ENCODE peak calls at places on chromosome 9, in six cellular contexts. K is IMR-90, S is HCT116, U is pancreas, T is right cardiac atrium, A is lower lobe of right lung. F is an unnamed sample.
A peak's percentile ranks its signal among the peaks of the same experiment; 100 is the strongest.

GRCh38 chr9:106771618-106772017 is 91.3 kb upstream of the ZNF462 start:
- ATAC-seq in S (no peak), U (no peak), K (no peak), A (no peak), T (no peak), F (no peak)

GRCh38 chr9:95901506-95901905 is 26.0 kb downstream of the ERCC6L2 start:
- ATAC-seq in T (no peak), U (peak; percentile 99), S (no peak), A (no peak), K (no peak), F (no peak)

GRCh38 chr9:14312721-14313377 is 1.1 kb downstream of the NFIB start:
- ATAC-seq in A (peak; percentile 37), U (peak; percentile 41), K (no peak), S (no peak), T (no peak), F (no peak)

GRCh38 chr9:127035948-127036347 is 86.5 kb downstream of the ANGPTL2 start:
- ATAC-seq in K (no peak), U (no peak), S (no peak), T (peak; percentile 92), A (peak; percentile 55), F (peak; percentile 80)

GRCh38 chr9:126093771-126094170 is 232.9 kb upstream of the MVB12B start:
- ATAC-seq in T (no peak), A (no peak), K (no peak), S (peak; percentile 83), U (no peak), F (no peak)

GRCh38 chr9:34230556-34230955 is 51.7 kb downstream of the UBAP1 start:
- ATAC-seq in A (no peak), U (no peak), K (no peak), T (no peak), S (no peak), F (no peak)

GRCh38 chr9:135927195-135928013 is 20.1 kb upstream of the CAMSAP1 start:
- ATAC-seq in T (no peak), K (no peak), A (no peak), U (no peak), S (peak; percentile 57), F (no peak)

GRCh38 chr9:113901196-113901818 is 25.2 kb downstream of the ZNF618 start:
- ATAC-seq in A (no peak), T (peak; percentile 75), U (no peak), K (no peak), S (no peak), F (no peak)

GRCh38 chr9:136170291-136170901 is 34.5 kb downstream of the LHX3 start:
- ATAC-seq in K (peak; percentile 92), U (peak; percentile 93), T (peak; percentile 10), S (peak; percentile 95), A (peak; percentile 53), F (no peak)

GRCh38 chr9:34510506-34511159 is 12.2 kb downstream of the ENHO start:
- ATAC-seq in U (no peak), T (no peak), A (no peak), K (no peak), S (no peak), F (no peak)

GRCh38 chr9:37423508-37423907 is 1.0 kb downstream of the GRHPR start:
- ATAC-seq in K (no peak), A (no peak), T (no peak), S (no peak), U (no peak), F (no peak)

GRCh38 chr9:112734892-112735291 is 15.7 kb upstream of the SNX30 start:
- ATAC-seq in A (no peak), U (no peak), S (no peak), K (no peak), T (no peak), F (no peak)

GRCh38 chr9:110192531-110193326 is 15.2 kb downstream of the C9orf152 start:
- ATAC-seq in A (peak; percentile 41), K (peak; percentile 55), S (no peak), U (peak; percentile 36), T (no peak), F (peak; percentile 47)

GRCh38 chr9:123322771-123323481 is 33.1 kb upstream of the CRB2 start:
- ATAC-seq in K (no peak), A (peak; percentile 2), U (no peak), T (peak; percentile 55), S (no peak), F (no peak)

GRCh38 chr9:10208691-10209069 is 404.1 kb downstream of the PTPRD start:
- ATAC-seq in K (no peak), U (peak; percentile 76), T (no peak), A (no peak), S (no peak), F (no peak)

GRCh38 chr9:31119882-31120481 is 1264.5 kb upstream of the ACO1 start:
- ATAC-seq in U (peak; percentile 75), A (no peak), T (peak; percentile 57), S (peak; percentile 77), K (no peak), F (no peak)

GRCh38 chr9:93967020-93967803 is 12.1 kb upstream of the BARX1 start:
- ATAC-seq in T (no peak), S (no peak), U (no peak), K (no peak), A (peak; percentile 15), F (no peak)

GRCh38 chr9:93963969-93964368 is 8.8 kb upstream of the BARX1 start:
- ATAC-seq in K (peak; percentile 18), A (no peak), T (no peak), S (no peak), U (no peak), F (no peak)

GRCh38 chr9:93968451-93969327 is 13.5 kb upstream of the BARX1 start:
- ATAC-seq in U (no peak), S (no peak), T (no peak), A (no peak), K (peak; percentile 87), F (no peak)

GRCh38 chr9:93964685-93965084 is 9.5 kb upstream of the BARX1 start:
- ATAC-seq in U (no peak), T (no peak), S (no peak), A (no peak), K (no peak), F (no peak)

DNA sequence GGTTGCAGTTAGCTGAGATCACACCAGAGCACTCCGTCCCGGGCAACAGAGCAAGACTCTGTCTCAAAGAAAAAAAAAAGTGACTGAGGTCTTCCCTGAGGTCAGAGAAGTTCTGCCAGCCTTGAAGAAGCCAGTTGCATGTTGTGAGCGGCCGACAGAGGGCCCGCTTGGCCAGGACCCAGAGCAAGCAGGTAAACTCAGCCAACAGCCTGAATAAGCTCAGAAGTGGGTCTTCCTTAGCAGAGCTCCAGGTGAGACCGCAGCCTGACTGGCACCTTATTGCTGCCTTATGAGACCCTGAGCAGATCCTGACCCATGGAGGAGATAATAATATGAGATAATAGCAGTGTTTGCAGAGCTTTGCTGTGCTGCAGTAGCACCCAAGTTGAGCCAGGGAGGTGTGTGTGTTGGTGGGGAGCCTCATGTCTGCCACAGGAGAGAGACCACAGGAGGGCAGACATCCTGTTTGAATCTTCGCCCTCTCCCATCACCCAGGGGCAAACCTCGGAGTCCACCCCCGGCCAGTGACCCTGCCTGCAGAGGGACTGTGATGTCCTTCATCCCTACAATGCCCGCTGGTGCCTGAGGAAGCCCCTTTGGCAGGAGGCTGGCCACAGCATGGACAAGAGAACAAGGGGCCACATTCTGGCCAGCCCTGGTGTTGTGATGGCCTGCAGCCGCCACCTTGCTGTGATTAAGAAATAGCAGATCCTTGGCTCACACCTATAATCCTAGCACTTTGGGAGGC is 10.8 kb upstream of the BARX1 start:
- ATAC-seq in A (no peak), K (no peak), T (no peak), S (no peak), U (peak; percentile 18), F (no peak)
- H3K4me1 ChIP-seq in A (peaks cover 7% of the 10 kb centered on the region), K (peaks cover 7% of the 10 kb centered on the region), T (no peaks in the 10 kb centered on the region), S (no peaks in the 10 kb centered on the region), U (peaks cover 4% of the 10 kb centered on the region), F (no peaks in the 10 kb centered on the region)

DNA sequence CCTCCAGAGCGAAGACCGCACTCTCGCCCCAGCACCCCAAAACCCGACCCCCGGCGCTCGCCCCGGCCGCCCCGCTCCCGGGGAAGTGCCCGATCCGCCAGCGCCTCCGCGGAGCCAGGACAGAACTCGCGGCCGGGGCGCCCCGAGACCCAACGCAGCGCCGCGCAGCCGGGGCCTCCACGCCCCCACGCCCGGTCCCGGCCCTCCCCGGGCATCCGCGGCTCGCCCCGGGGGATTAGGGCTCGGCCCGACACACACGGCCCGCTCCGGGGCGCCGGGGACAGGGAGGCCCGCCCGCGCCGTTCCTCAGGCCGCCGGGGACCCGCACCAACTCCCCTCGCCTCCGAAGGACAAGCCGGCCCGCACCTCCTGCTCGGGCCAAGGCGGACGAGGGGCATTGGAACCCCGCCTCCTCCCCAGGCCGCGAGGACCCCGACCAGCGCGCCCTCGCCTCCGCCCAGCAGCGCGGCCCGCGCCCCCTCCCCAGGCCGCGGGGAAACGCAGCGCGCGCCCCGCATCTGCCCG is 521 bp downstream of the FNBP1 start:
- ATAC-seq in T (peak; percentile 22), K (peak; percentile 31), A (peak; percentile 66), S (peak; percentile 46), U (peak; percentile 34), F (peak; percentile 17)
- H3K4me1 ChIP-seq in T (no peaks in the 10 kb centered on the region), K (no peaks in the 10 kb centered on the region), A (peaks cover 47% of the 10 kb centered on the region), S (no peaks in the 10 kb centered on the region), U (peaks cover 22% of the 10 kb centered on the region), F (peaks cover 17% of the 10 kb centered on the region)

GRCh38 chr9:70093944-70094343 is 50.3 kb downstream of the MAMDC2 start:
- ATAC-seq in K (peak; percentile 48), U (no peak), A (peak; percentile 70), T (peak; percentile 29), S (no peak), F (peak; percentile 29)

GRCh38 chr9:70097187-70097586 is 53.5 kb downstream of the MAMDC2 start:
- ATAC-seq in T (no peak), U (no peak), K (no peak), S (no peak), A (no peak), F (no peak)

GRCh38 chr9:70091553-70091952 is 47.9 kb downstream of the MAMDC2 start:
- ATAC-seq in T (peak; percentile 58), U (no peak), A (no peak), K (no peak), S (no peak), F (no peak)

GRCh38 chr9:70093095-70093494 is 49.4 kb downstream of the MAMDC2 start:
- ATAC-seq in U (no peak), S (no peak), T (no peak), K (no peak), A (no peak), F (no peak)

DNA sequence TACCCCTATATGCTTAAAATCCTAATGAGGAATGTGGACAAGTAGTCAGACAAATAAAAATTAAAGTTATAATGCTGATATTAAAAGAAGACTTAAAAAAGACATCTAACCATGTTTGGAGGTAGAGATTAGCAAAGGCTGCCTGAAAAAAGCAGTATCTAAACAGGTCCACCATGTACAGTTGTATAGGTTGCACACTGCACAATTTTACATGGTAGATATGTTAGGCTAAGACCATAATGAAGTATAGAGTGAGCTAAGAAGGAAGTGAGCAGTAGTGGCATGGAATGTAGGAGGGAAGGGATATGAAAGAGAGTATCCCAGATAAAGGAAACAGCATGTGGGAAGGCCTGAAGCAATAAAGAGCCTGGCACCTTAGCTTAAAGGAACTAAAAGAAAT is 51.1 kb downstream of the MAMDC2 start:
- ATAC-seq in U (no peak), A (no peak), T (no peak), K (no peak), S (no peak), F (no peak)
- H3K4me1 ChIP-seq in U (no peaks in the 10 kb centered on the region), A (peaks cover 5% of the 10 kb centered on the region), T (peaks cover 2% of the 10 kb centered on the region), K (peaks cover 3% of the 10 kb centered on the region), S (no peaks in the 10 kb centered on the region), F (peaks cover 13% of the 10 kb centered on the region)

DNA sequence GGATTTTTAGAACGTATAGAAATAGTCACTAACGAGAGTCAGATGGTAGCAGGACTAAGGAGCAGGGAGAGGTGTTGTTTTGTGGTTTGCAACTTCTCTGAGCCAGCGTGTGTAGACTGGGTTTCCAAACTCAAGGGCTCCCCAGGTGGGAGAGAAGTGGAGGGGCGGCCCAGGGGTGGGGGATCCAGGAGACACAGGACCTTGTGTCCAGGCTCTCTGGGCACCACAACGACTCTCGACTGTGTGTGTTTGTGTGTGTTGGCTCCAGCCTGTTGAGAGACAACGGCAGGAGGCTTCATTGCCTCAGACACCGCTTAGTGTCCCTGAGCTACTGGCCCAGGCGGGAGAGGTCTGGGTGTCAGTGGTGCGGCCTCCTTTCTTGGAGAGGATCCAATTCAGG is 934 bp upstream of the FCN1 start:
- ATAC-seq in S (no peak), K (no peak), A (no peak), T (no peak), U (no peak), F (no peak)
- H3K4me1 ChIP-seq in S (no peaks in the 10 kb centered on the region), K (peaks cover 2% of the 10 kb centered on the region), A (peaks cover 14% of the 10 kb centered on the region), T (no peaks in the 10 kb centered on the region), U (no peaks in the 10 kb centered on the region), F (no peaks in the 10 kb centered on the region)